ENCODE peak calls at places on chromosomes 1 and 21, in five cellular contexts. K, F, Y, Z and D are unnamed samples.
A peak's percentile ranks its signal among the peaks of the same experiment; 100 is the strongest.

GRCh38 chr1:53535846-53536245 is 76.6 kb downstream of the DMRTB1 start:
- DNase-seq in F (no peak), K (no peak), Y (no peak), Z (no peak), D (no peak)

GRCh38 chr1:203206116-203206687 is 19.7 kb upstream of the CHI3L1 start:
- DNase-seq in F (no peak), Y (no peak), Z (no peak), K (no peak), D (no peak)

GRCh38 chr1:45266151-45266801 is 59.9 kb upstream of the ZSWIM5 start:
- DNase-seq in F (peak; percentile 77), Z (no peak), K (no peak), Y (no peak), D (peak; percentile 48)

GRCh38 chr21:42089093-42089631 is 18.0 kb downstream of the UMODL1 start:
- DNase-seq in Z (peak; percentile 9), F (no peak), Y (no peak), K (no peak), D (no peak)

GRCh38 chr1:29453502-29454240 is 217.3 kb downstream of the PTPRU start:
- DNase-seq in Y (peak; percentile 5), Z (no peak), K (no peak), F (no peak), D (peak; percentile 29)

GRCh38 chr1:15756143-15757015 is 2.2 kb upstream of the FBLIM1 start:
- DNase-seq in F (no peak), K (no peak), Z (no peak), Y (no peak), D (no peak)

GRCh38 chr1:11067716-11068495 is 8.1 kb upstream of the SRM start:
- DNase-seq in K (no peak), F (no peak), Y (no peak), Z (no peak), D (no peak)

GRCh38 chr1:75640137-75640536 is 29.2 kb upstream of the SLC44A5 start:
- DNase-seq in Z (no peak), Y (no peak), F (no peak), K (no peak), D (no peak)

GRCh38 chr1:23019851-23020625 is 770 bp downstream of the KDM1A start:
- DNase-seq in Y (no peak), K (no peak), Z (peak; percentile 9), F (peak; percentile 25), D (peak; percentile 5)

GRCh38 chr1:27601771-27602509 is 2.0 kb downstream of the AHDC1 start:
- DNase-seq in F (peak; percentile 49), Z (no peak), Y (no peak), K (no peak), D (no peak)

GRCh38 chr1:51671527-51672325 is 54.8 kb downstream of the OSBPL9 start:
- DNase-seq in Y (no peak), K (no peak), Z (no peak), F (no peak), D (peak; percentile 22)

GRCh38 chr1:10628685-10629084 is 153.9 kb downstream of the PEX14 start:
- DNase-seq in F (peak; percentile 77), Z (no peak), Y (no peak), K (no peak), D (no peak)

GRCh38 chr21:33064623-33064996 is 5.3 kb upstream of the OLIG1 start:
- DNase-seq in Z (no peak), Y (no peak), F (no peak), K (no peak), D (no peak)

GRCh38 chr21:22352088-22352487 is 1353.9 kb downstream of the NCAM2 start:
- DNase-seq in F (no peak), K (no peak), Y (no peak), Z (no peak), D (no peak)

GRCh38 chr1:87689487-87689886 is 360.8 kb downstream of the LMO4 start:
- DNase-seq in K (no peak), Y (no peak), Z (no peak), F (no peak), D (no peak)

GRCh38 chr21:37670883-37671282 is 245.4 kb downstream of the KCNJ6 start:
- DNase-seq in K (no peak), Z (no peak), F (no peak), Y (no peak), D (no peak)

GRCh38 chr21:34080693-34081092 is 7.3 kb downstream of the MRPS6 start:
- DNase-seq in F (no peak), K (no peak), Z (no peak), Y (no peak), D (no peak)

GRCh38 chr21:25970254-25970930 is 200.2 kb downstream of the APP start:
- DNase-seq in F (peak; percentile 29), Y (no peak), K (no peak), Z (no peak), D (no peak)

GRCh38 chr1:179083533-179083932 is 1.7 kb downstream of the TOR3A start:
- DNase-seq in K (no peak), Z (no peak), F (no peak), Y (peak; percentile 78), D (no peak)

GRCh38 chr21:15749045-15749867 is 19.5 kb downstream of the USP25 start:
- DNase-seq in K (no peak), Z (no peak), Y (no peak), F (no peak), D (no peak)

GRCh38 chr21:42931560-42932235 is 6.3 kb upstream of the ERVH48-1 start:
- DNase-seq in K (no peak), Z (no peak), Y (no peak), F (no peak), D (no peak)

GRCh38 chr1:117093091-117093534 is 28.4 kb downstream of the TRIM45 start:
- DNase-seq in K (peak; percentile 95), Z (no peak), F (peak; percentile 61), Y (no peak), D (peak; percentile 95)

GRCh38 chr1:171984850-171985485 is 143.7 kb downstream of the DNM3 start:
- DNase-seq in Y (peak; percentile 16), Z (no peak), F (no peak), K (peak; percentile 9), D (no peak)

GRCh38 chr1:224565186-224565585 is 50.9 kb upstream of the CNIH3 start:
- DNase-seq in F (no peak), Z (no peak), Y (no peak), K (peak; percentile 90), D (peak; percentile 43)

GRCh38 chr1:192763756-192764155 is 45.1 kb upstream of the RGS2 start:
- DNase-seq in F (no peak), Y (no peak), Z (no peak), K (peak; percentile 62), D (peak; percentile 28)

GRCh38 chr1:172068334-172068733 is 227.0 kb downstream of the DNM3 start:
- DNase-seq in F (no peak), Z (no peak), Y (no peak), K (no peak), D (no peak)

GRCh38 chr1:160411231-160411630 is 10.9 kb downstream of the VANGL2 start:
- DNase-seq in K (no peak), Y (no peak), F (no peak), Z (no peak), D (no peak)

GRCh38 chr1:236868625-236869467 is 73.8 kb downstream of the MTR start:
- DNase-seq in F (no peak), Y (peak; percentile 40), K (peak; percentile 35), Z (peak; percentile 18), D (peak; percentile 65)

GRCh38 chr1:154765970-154766369 is 104.1 kb downstream of the KCNN3 start:
- DNase-seq in F (no peak), K (no peak), Z (no peak), Y (no peak), D (no peak)

GRCh38 chr21:41663805-41664788 is 102.8 kb downstream of the RIPK4 start:
- DNase-seq in Z (no peak), K (no peak), F (no peak), Y (no peak), D (no peak)

GRCh38 chr1:53592521-53592982 is 133.4 kb downstream of the DMRTB1 start:
- DNase-seq in Z (no peak), K (no peak), F (no peak), Y (no peak), D (no peak)

GRCh38 chr1:76507376-76507775 is 359.9 kb upstream of the ST6GALNAC5 start:
- DNase-seq in K (no peak), Z (no peak), Y (no peak), F (no peak), D (no peak)

GRCh38 chr1:90761781-90762589 is 44.9 kb upstream of the BARHL2 start:
- DNase-seq in Y (no peak), Z (no peak), F (no peak), K (no peak), D (no peak)

GRCh38 chr1:152179566-152179965 is 20.5 kb upstream of the RPTN start:
- DNase-seq in K (no peak), Z (no peak), F (no peak), Y (no peak), D (no peak)

GRCh38 chr1:66628951-66629350 is 95.0 kb downstream of the SGIP1 start:
- DNase-seq in Z (no peak), Y (no peak), K (no peak), F (no peak), D (no peak)

GRCh38 chr1:212699839-212700596 is at the start of gene BATF3:
- DNase-seq in K (no peak), F (peak; percentile 73), Y (no peak), Z (peak; percentile 16), D (no peak)

GRCh38 chr1:44660176-44660575 is 14.1 kb downstream of the TMEM53 start:
- DNase-seq in F (peak; percentile 78), Y (no peak), K (no peak), Z (no peak), D (no peak)

GRCh38 chr1:86434031-86434430 is 10.1 kb downstream of the CLCA2 start:
- DNase-seq in Z (no peak), K (no peak), Y (no peak), F (no peak), D (no peak)